ENCODE peak calls at places on chromosomes 12 and 14, in nine cellular contexts. Z is lung; J is activated CD8-positive, alpha-beta memory T cell treated with anti-CD3 and anti-CD28 coated beads for 1 hour; F is tibial artery; Q is AG09309; P is stimulated activated CD8-positive, alpha-beta memory T cell treated with anti-CD3 and anti-CD28 coated beads, Interleukin-15, amount 100 ng/mL, for 24 hours; M is LoVo; W is foreskin fibroblast; N is posterior vena cava. U is an unnamed sample.
A peak's percentile ranks its signal among the peaks of the same experiment; 100 is the strongest.

GRCh38 chr14:64444984-64445845 is 20.1 kb upstream of the AKAP5 start:
- DNase-seq in Z (no peak), J (no peak), F (no peak), Q (peak; percentile 41), P (no peak), M (no peak), W (peak; percentile 66), N (peak; percentile 48), U (no peak)

GRCh38 chr14:54976316-54976715 is 50.6 kb downstream of the WDHD1 start:
- DNase-seq in Z (no peak), J (no peak), F (no peak), Q (peak; percentile 67), P (no peak), M (no peak), W (peak; percentile 64), N (no peak), U (no peak)

GRCh38 chr12:3107071-3107583 is 29.9 kb downstream of the TSPAN9 start:
- DNase-seq in Z (no peak), J (no peak), F (no peak), Q (peak; percentile 68), P (no peak), M (no peak), W (peak; percentile 51), N (no peak), U (no peak)

GRCh38 chr12:122052285-122052684 is 26.3 kb upstream of the MLXIP start:
- DNase-seq in Z (no peak), J (no peak), F (no peak), Q (no peak), P (no peak), M (no peak), W (no peak), N (no peak), U (no peak)

GRCh38 chr12:12505544-12506501 is 56.8 kb downstream of the DUSP16 start:
- DNase-seq in Z (no peak), J (no peak), F (no peak), Q (peak; percentile 58), P (no peak), M (no peak), W (peak; percentile 87), N (no peak), U (no peak)

GRCh38 chr14:60344751-60345150 is 95.7 kb downstream of the PPM1A start:
- DNase-seq in Z (no peak), J (no peak), F (no peak), Q (no peak), P (no peak), M (no peak), W (no peak), N (no peak), U (no peak)

GRCh38 chr14:73591690-73592448 is at the start of gene ACOT4:
- DNase-seq in Z (peak; percentile 40), J (peak; percentile 32), F (no peak), Q (no peak), P (no peak), M (no peak), W (peak; percentile 62), N (peak; percentile 79), U (no peak)

GRCh38 chr12:34349673-34349961 is 327.3 kb downstream of the ALG10 start:
- DNase-seq in Z (no peak), J (no peak), F (no peak), Q (no peak), P (no peak), M (no peak), W (no peak), N (no peak), U (no peak)

GRCh38 chr12:15276088-15276698 is 46.1 kb upstream of the PTPRO start:
- DNase-seq in Z (no peak), J (no peak), F (no peak), Q (no peak), P (no peak), M (peak; percentile 54), W (peak; percentile 78), N (no peak), U (no peak)

U was measured in omental fat pad.